ENCODE peak calls at places on chromosomes 11 and 22, in seven cellular contexts. Q is BE2C; J is H54; A is bronchial epithelial cell; U is naive thymus-derived CD8-positive, alpha-beta T cell; D is stimulated activated CD8-positive, alpha-beta memory T cell treated with anti-CD3 and anti-CD28 coated beads, Interleukin-4, amount 100 ng/mL, for 24 hours; F is NAMALWA. I is an unnamed sample.

GRCh38 chr11:118438314-118438931 is 2.1 kb downstream of the KMT2A start:
- DNase-seq in Q (peak), J (peak), A (peak), U (peak), D (peak), F (peak), I (peak)

GRCh38 chr22:23117275-23117674 is 24.5 kb downstream of the RSPH14 start:
- DNase-seq in Q (no peak), J (no peak), A (no peak), U (no peak), D (no peak), F (no peak), I (no peak)

GRCh38 chr11:12952094-12952493 is 57.0 kb upstream of the RASSF10 start:
- DNase-seq in Q (no peak), J (no peak), A (no peak), U (no peak), D (no peak), F (no peak), I (no peak)

GRCh38 chr11:27679136-27680015 is 20.9 kb downstream of the BDNF start:
- DNase-seq in Q (no peak), J (no peak), A (no peak), U (no peak), D (no peak), F (no peak), I (no peak)

GRCh38 chr11:40797981-40798380 is 661.5 kb downstream of the LRRC4C start:
- DNase-seq in Q (no peak), J (peak), A (peak), U (no peak), D (no peak), F (no peak), I (no peak)

GRCh38 chr11:58654908-58655296 is 32.4 kb downstream of the CNTF start:
- DNase-seq in Q (no peak), J (no peak), A (no peak), U (no peak), D (no peak), F (no peak), I (no peak)

GRCh38 chr11:127986073-127986472 is 601.3 kb downstream of the ETS1 start:
- DNase-seq in Q (no peak), J (no peak), A (no peak), U (no peak), D (no peak), F (no peak), I (no peak)

GRCh38 chr11:78869293-78869692 is 294.6 kb upstream of the NARS2 start:
- DNase-seq in Q (no peak), J (no peak), A (no peak), U (no peak), D (no peak), F (no peak), I (no peak)

GRCh38 chr11:67572747-67573419 is 10.7 kb upstream of the GSTP1 start:
- DNase-seq in Q (peak), J (no peak), A (peak), U (no peak), D (no peak), F (peak), I (no peak)

GRCh38 chr11:72012897-72013721 is 14.4 kb downstream of the IL18BP start:
- DNase-seq in Q (no peak), J (peak), A (peak), U (no peak), D (no peak), F (no peak), I (peak)

GRCh38 chr11:132448334-132448995 is 1078.0 kb downstream of the NTM start:
- DNase-seq in Q (no peak), J (no peak), A (no peak), U (no peak), D (no peak), F (no peak), I (no peak)

GRCh38 chr22:23263651-23264555 is 83.6 kb downstream of the BCR start:
- DNase-seq in Q (no peak), J (no peak), A (no peak), U (peak), D (peak), F (no peak), I (no peak)

GRCh38 chr11:1206391-1207271 is 16.2 kb upstream of the MUC5B start:
- DNase-seq in Q (no peak), J (no peak), A (no peak), U (no peak), D (no peak), F (no peak), I (no peak)

GRCh38 chr11:94840209-94840608 is 72.1 kb downstream of the AMOTL1 start:
- DNase-seq in Q (no peak), J (no peak), A (no peak), U (no peak), D (no peak), F (no peak), I (no peak)

GRCh38 chr11:56932572-56933235 is 56.0 kb upstream of the OR5AK2 start:
- DNase-seq in Q (no peak), J (peak), A (peak), U (no peak), D (no peak), F (no peak), I (peak)

GRCh38 chr22:25111579-25112517 is 87.8 kb upstream of the CRYBB3 start:
- DNase-seq in Q (no peak), J (no peak), A (no peak), U (no peak), D (no peak), F (peak), I (no peak)

GRCh38 chr11:133172349-133172748 is 360.0 kb downstream of the OPCML start:
- DNase-seq in Q (no peak), J (no peak), A (no peak), U (no peak), D (no peak), F (no peak), I (no peak)

GRCh38 chr22:31912402-31912733 is 32.0 kb upstream of the YWHAH start:
- DNase-seq in Q (no peak), J (no peak), A (no peak), U (no peak), D (no peak), F (no peak), I (no peak)

GRCh38 chr22:30423296-30423958 is 2.1 kb upstream of the MTFP1 start:
- DNase-seq in Q (peak), J (no peak), A (no peak), U (no peak), D (peak), F (no peak), I (no peak)

GRCh38 chr11:46726206-46726862 is 7.3 kb downstream of the F2 start:
- DNase-seq in Q (no peak), J (no peak), A (no peak), U (no peak), D (no peak), F (no peak), I (no peak)

GRCh38 chr22:35638408-35638807 is 9.8 kb upstream of the APOL6 start:
- DNase-seq in Q (peak), J (no peak), A (no peak), U (no peak), D (no peak), F (no peak), I (no peak)

GRCh38 chr11:118067006-118067405 is 9.9 kb upstream of the TMPRSS4 start:
- DNase-seq in Q (no peak), J (no peak), A (no peak), U (no peak), D (no peak), F (no peak), I (no peak)

GRCh38 chr22:45731041-45731797 is 59.6 kb downstream of the ATXN10 start:
- DNase-seq in Q (no peak), J (peak), A (peak), U (no peak), D (no peak), F (no peak), I (no peak)

GRCh38 chr22:30773919-30774318 is 79.2 kb downstream of the OSBP2 start:
- DNase-seq in Q (no peak), J (no peak), A (no peak), U (no peak), D (no peak), F (no peak), I (no peak)

GRCh38 chr22:39300198-39300830 is 19.1 kb downstream of the RPL3 start:
- DNase-seq in Q (peak), J (no peak), A (no peak), U (no peak), D (no peak), F (peak), I (no peak)

I was measured in foreskin keratinocyte.